ENCODE peak calls at places on chromosomes 5 and 9, in nine cellular contexts. X is hypothalamus, E is non-pigmented ciliary epithelial cell, P is fibroblast of pulmonary artery, U is C1 segment of cervical spinal cord, V is omental fat pad, Z is activated T-cell treated with anti-CD3 and anti-CD28 coated beads for 48 hours, K is NCI-H1436, A is EL. N is an unnamed sample.

GRCh38 chr9:16726718-16727451 is 143.6 kb downstream of the BNC2 start:
- DNase-seq in Z (peak), V (peak), K (peak), E (no peak), P (peak), A (peak), U (no peak), X (peak), N (peak)

GRCh38 chr9:135247174-135247930 is 159.9 kb downstream of the OLFM1 start:
- DNase-seq in U (no peak), V (no peak), X (no peak), Z (no peak), E (no peak), A (no peak), K (no peak), P (no peak), N (no peak)

GRCh38 chr5:109455598-109456096 is 45.9 kb upstream of the PJA2 start:
- DNase-seq in P (peak), K (no peak), Z (peak), X (no peak), A (peak), E (peak), V (no peak), U (no peak), N (no peak)

GRCh38 chr9:126915846-126916543 is 1.4 kb downstream of the RALGPS1 start:
- DNase-seq in E (no peak), X (no peak), Z (no peak), V (no peak), K (no peak), A (no peak), P (no peak), U (no peak), N (no peak)

GRCh38 chr5:53397845-53398244 is 82.6 kb upstream of the FST start:
- DNase-seq in X (no peak), V (no peak), K (no peak), E (no peak), Z (no peak), A (peak), U (no peak), P (peak), N (no peak)

GRCh38 chr5:38923661-38924451 is 78.0 kb downstream of the OSMR start:
- DNase-seq in X (no peak), P (peak), K (no peak), A (no peak), V (no peak), Z (no peak), E (no peak), U (no peak), N (no peak)

GRCh38 chr5:151430731-151431130 is 16.7 kb upstream of the SLC36A1 start:
- DNase-seq in V (no peak), A (no peak), U (no peak), Z (no peak), P (no peak), K (no peak), X (no peak), E (no peak), N (no peak)

GRCh38 chr5:158847772-158848171 is 251.9 kb downstream of the EBF1 start:
- DNase-seq in K (no peak), P (no peak), U (no peak), V (no peak), Z (no peak), E (no peak), A (no peak), X (no peak), N (no peak)

GRCh38 chr5:167945542-167946384 is 345.7 kb upstream of the WWC1 start:
- DNase-seq in U (no peak), X (no peak), V (no peak), K (no peak), A (peak), P (peak), E (peak), Z (no peak), N (no peak)

GRCh38 chr9:2963307-2963706 is 119.4 kb upstream of the PUM3 start:
- DNase-seq in P (no peak), E (no peak), X (no peak), U (no peak), K (no peak), V (no peak), A (no peak), Z (no peak), N (no peak)

GRCh38 chr5:41415242-41415641 is 95.2 kb downstream of the PLCXD3 start:
- DNase-seq in Z (no peak), P (peak), U (no peak), V (no peak), A (peak), X (no peak), E (no peak), K (no peak), N (no peak)

GRCh38 chr5:148805323-148806290 is 20.8 kb upstream of the ADRB2 start:
- DNase-seq in X (no peak), E (no peak), V (no peak), K (no peak), Z (peak), A (peak), U (no peak), P (peak), N (no peak)

GRCh38 chr9:649128-650074 is 192.1 kb upstream of the DMRT1 start:
- DNase-seq in Z (no peak), U (no peak), K (no peak), X (no peak), P (no peak), E (no peak), A (no peak), V (no peak), N (no peak)

GRCh38 chr5:38783011-38783551 is 62.7 kb upstream of the OSMR start:
- DNase-seq in K (peak), P (peak), X (no peak), U (no peak), E (peak), V (no peak), Z (no peak), A (peak), N (no peak)

GRCh38 chr9:73114958-73115357 is 36.7 kb upstream of the ANXA1 start:
- DNase-seq in U (no peak), X (no peak), P (no peak), V (no peak), K (no peak), A (no peak), E (no peak), Z (no peak), N (no peak)

GRCh38 chr5:79193643-79194042 is 42.3 kb upstream of the JMY start:
- DNase-seq in U (no peak), P (peak), E (no peak), X (no peak), V (no peak), A (peak), K (no peak), Z (no peak), N (no peak)

GRCh38 chr5:89337-90286 is 2.4 kb upstream of the PLEKHG4B start:
- DNase-seq in E (no peak), Z (no peak), P (no peak), K (no peak), X (no peak), A (no peak), V (no peak), U (no peak), N (no peak)

GRCh38 chr5:56277573-56277972 is 44.4 kb upstream of the ANKRD55 start:
- DNase-seq in A (no peak), Z (no peak), U (no peak), X (no peak), K (no peak), V (no peak), E (no peak), P (no peak), N (no peak)

GRCh38 chr9:102521097-102521755 is 473.9 kb upstream of the CYLC2 start:
- DNase-seq in E (no peak), A (no peak), X (no peak), Z (no peak), V (no peak), K (no peak), U (no peak), P (peak), N (no peak)

GRCh38 chr5:141513021-141513626 is 24.2 kb downstream of the PCDHGC5 start:
- DNase-seq in V (no peak), A (peak), Z (peak), U (no peak), E (no peak), P (peak), K (no peak), X (no peak), N (peak)

GRCh38 chr9:129685220-129685932 is 19.9 kb downstream of the PRRX2 start:
- DNase-seq in X (no peak), U (no peak), K (no peak), Z (no peak), A (peak), P (no peak), E (no peak), V (no peak), N (no peak)

GRCh38 chr9:129422843-129423700 is 197.8 kb downstream of the C9orf50 start:
- DNase-seq in V (no peak), P (peak), Z (no peak), E (no peak), U (no peak), A (no peak), K (no peak), X (no peak), N (no peak)

GRCh38 chr5:132272341-132273210 is 15.1 kb downstream of the PDLIM4 start:
- DNase-seq in Z (peak), P (peak), V (peak), E (no peak), A (peak), U (no peak), K (peak), X (no peak), N (peak)

GRCh38 chr5:160469156-160470144 is 47.8 kb downstream of the PTTG1 start:
- DNase-seq in P (no peak), V (no peak), U (no peak), X (no peak), Z (no peak), A (peak), E (no peak), K (no peak), N (no peak)

GRCh38 chr5:58681943-58682342 is 99.1 kb downstream of the RAB3C start:
- DNase-seq in K (no peak), A (no peak), Z (peak), U (no peak), X (no peak), E (no peak), P (no peak), V (no peak), N (no peak)

GRCh38 chr5:30832519-30832918 is 361.0 kb upstream of the CDH6 start:
- DNase-seq in Z (no peak), A (no peak), V (no peak), P (peak), U (no peak), K (no peak), E (no peak), X (no peak), N (no peak)

GRCh38 chr9:122815544-122815943 is 12.8 kb downstream of the PDCL start:
- DNase-seq in U (no peak), E (no peak), A (no peak), X (no peak), V (no peak), K (no peak), P (no peak), Z (no peak), N (no peak)

GRCh38 chr5:169577966-169578365 is 5.6 kb upstream of the SPDL1 start:
- DNase-seq in X (no peak), P (peak), E (no peak), A (peak), V (no peak), Z (no peak), U (no peak), K (no peak), N (no peak)

GRCh38 chr5:136012041-136012804 is 16.6 kb upstream of the TGFBI start:
- DNase-seq in E (no peak), K (no peak), P (peak), U (no peak), A (peak), X (no peak), V (no peak), Z (no peak), N (no peak)

GRCh38 chr5:134250949-134251348 is 25.1 kb upstream of the PPP2CA start:
- DNase-seq in P (no peak), V (no peak), U (no peak), Z (no peak), X (no peak), E (no peak), K (no peak), A (no peak), N (no peak)

GRCh38 chr9:135612437-135612836 is 26.9 kb downstream of the GLT6D1 start:
- DNase-seq in V (no peak), U (no peak), K (no peak), E (no peak), P (no peak), A (no peak), Z (no peak), X (no peak), N (no peak)

GRCh38 chr9:72292874-72293607 is 72.0 kb downstream of the ZFAND5 start:
- DNase-seq in P (peak), U (no peak), V (no peak), E (peak), A (peak), Z (no peak), K (no peak), X (no peak), N (peak)

GRCh38 chr5:167057665-167058064 is 1233.8 kb upstream of the WWC1 start:
- DNase-seq in A (no peak), V (no peak), K (no peak), U (no peak), X (no peak), P (peak), Z (no peak), E (no peak), N (no peak)

GRCh38 chr9:6667633-6668280 is 22.2 kb upstream of the GLDC start:
- DNase-seq in E (no peak), V (no peak), U (no peak), P (peak), A (peak), K (no peak), Z (no peak), X (no peak), N (no peak)

GRCh38 chr5:107670927-107671741 is at the start of gene EFNA5:
- DNase-seq in K (peak), V (no peak), Z (no peak), P (peak), X (peak), E (no peak), U (no peak), A (peak), N (peak)

GRCh38 chr9:105138306-105138801 is 106.1 kb upstream of the SLC44A1 start:
- DNase-seq in P (peak), K (no peak), X (no peak), V (no peak), A (no peak), E (no peak), U (no peak), Z (no peak), N (peak)

GRCh38 chr5:159198063-159199036 is 11.0 kb downstream of the RNF145 start:
- DNase-seq in U (no peak), K (no peak), Z (no peak), X (no peak), A (no peak), E (no peak), P (no peak), V (no peak), N (no peak)

GRCh38 chr5:75545131-75545530 is 33.4 kb downstream of the POLK start:
- DNase-seq in K (no peak), P (no peak), E (no peak), X (no peak), U (no peak), A (no peak), V (no peak), Z (no peak), N (no peak)

GRCh38 chr9:76223749-76224340 is 170.4 kb downstream of the RFK start:
- DNase-seq in X (no peak), K (no peak), A (no peak), V (no peak), U (no peak), Z (no peak), P (peak), E (no peak), N (no peak)